ENCODE peak calls at places on chromosomes 11 and 22, in four cellular contexts. A, K, Y and S are unnamed samples.

GRCh38 chr11:104343578-104343977 is 179.6 kb upstream of the PDGFD start:
- DNase-seq in Y (no peak), K (no peak), A (no peak), S (no peak)

GRCh38 chr22:27331526-27332281 is 469.9 kb downstream of the MN1 start:
- DNase-seq in A (peak), K (no peak), Y (no peak), S (peak)

GRCh38 chr11:113532697-113533424 is 57.7 kb upstream of the DRD2 start:
- DNase-seq in A (peak), Y (no peak), K (peak), S (peak)

GRCh38 chr22:41094036-41094435 is 1.6 kb downstream of the EP300 start:
- DNase-seq in A (peak), K (no peak), Y (no peak), S (no peak)

GRCh38 chr11:61695917-61696316 is 15.7 kb downstream of the DAGLA start:
- DNase-seq in Y (peak), K (peak), A (peak), S (no peak)

GRCh38 chr11:14314127-14314526 is 44.9 kb downstream of the RRAS2 start:
- DNase-seq in K (no peak), A (no peak), Y (no peak), S (no peak)

GRCh38 chr11:33672273-33672672 is 28.4 kb downstream of the C11orf91 start:
- DNase-seq in A (no peak), K (no peak), Y (no peak), S (no peak)

GRCh38 chr11:73358071-73358470 is 18.1 kb upstream of the RELT start:
- DNase-seq in A (no peak), K (no peak), Y (no peak), S (no peak)

GRCh38 chr11:71562120-71562519 is 3.2 kb upstream of the KRTAP5-10 start:
- DNase-seq in K (no peak), Y (no peak), A (no peak), S (no peak)

GRCh38 chr22:43014062-43014875 is 680 bp downstream of the PACSIN2 start:
- DNase-seq in A (peak), Y (no peak), K (peak), S (peak)

GRCh38 chr11:109993786-109994185 is 99.4 kb upstream of the ZC3H12C start:
- DNase-seq in A (no peak), Y (no peak), K (no peak), S (no peak)

GRCh38 chr11:3834349-3835099 is 6.2 kb downstream of the RHOG start:
- DNase-seq in Y (no peak), A (no peak), K (peak), S (peak)

GRCh38 chr11:60454212-60454611 is 1.4 kb upstream of the MS4A1 start:
- DNase-seq in A (no peak), Y (peak), K (no peak), S (no peak)

GRCh38 chr22:19121631-19122142 is 525 bp downstream of the DGCR2 start:
- DNase-seq in A (peak), K (peak), Y (no peak), S (peak)

GRCh38 chr11:114438303-114438702 is 964 bp upstream of the REXO2 start:
- DNase-seq in A (no peak), Y (no peak), K (no peak), S (no peak)

GRCh38 chr11:75103380-75104026 is 6.8 kb upstream of the OR2AT4 start:
- DNase-seq in A (no peak), Y (peak), K (peak), S (no peak)

GRCh38 chr11:110908401-110909106 is 196.3 kb upstream of the ARHGAP20 start:
- DNase-seq in K (no peak), A (no peak), Y (no peak), S (no peak)

GRCh38 chr11:125995313-125995712 is 49.5 kb downstream of the VSIG10L2 start:
- DNase-seq in Y (no peak), K (no peak), A (no peak), S (no peak)

GRCh38 chr22:19043111-19044085 is 78.8 kb downstream of the DGCR2 start:
- DNase-seq in Y (no peak), K (no peak), A (no peak), S (no peak)

GRCh38 chr22:45207981-45208664 is 32.6 kb downstream of the KIAA0930 start:
- DNase-seq in A (no peak), Y (no peak), K (no peak), S (no peak)

GRCh38 chr11:31141804-31142203 is 227.7 kb downstream of the DCDC1 start:
- DNase-seq in K (no peak), Y (no peak), A (no peak), S (no peak)

GRCh38 chr22:40040927-40041326 is 46.2 kb downstream of the FAM83F start:
- DNase-seq in A (no peak), Y (no peak), K (peak), S (no peak)

GRCh38 chr22:41092847-41093371 is 517 bp downstream of the EP300 start:
- DNase-seq in K (no peak), A (peak), Y (no peak), S (no peak)

GRCh38 chr11:76362716-76363115 is 18.2 kb downstream of the THAP12 start:
- DNase-seq in K (no peak), Y (no peak), A (no peak), S (no peak)

GRCh38 chr22:19971276-19972124 is 29.9 kb upstream of the TXNRD2 start:
- DNase-seq in Y (no peak), A (no peak), K (no peak), S (no peak)

GRCh38 chr11:67640021-67640757 is 626 bp upstream of the TBX10 start:
- DNase-seq in K (peak), Y (no peak), A (peak), S (peak)

GRCh38 chr11:44797886-44798683 is 71.3 kb downstream of the TSPAN18 start:
- DNase-seq in A (no peak), K (no peak), Y (no peak), S (no peak)

GRCh38 chr11:62392944-62393628 is 25.7 kb upstream of the SCGB1A1 start:
- DNase-seq in K (peak), A (no peak), Y (no peak), S (no peak)

GRCh38 chr22:45529966-45530575 is 27.4 kb downstream of the FBLN1 start:
- DNase-seq in Y (no peak), A (peak), K (no peak), S (no peak)

GRCh38 chr11:72358461-72359405 is 75.6 kb downstream of the CLPB start:
- DNase-seq in A (peak), K (no peak), Y (no peak), S (no peak)

GRCh38 chr11:113729456-113729855 is 23.3 kb upstream of the TMPRSS5 start:
- DNase-seq in K (no peak), Y (no peak), A (no peak), S (no peak)

GRCh38 chr11:75532200-75532972 is 6.6 kb upstream of the GDPD5 start:
- DNase-seq in K (peak), A (peak), Y (peak), S (peak)

GRCh38 chr11:12453243-12453642 is 75.9 kb downstream of the PARVA start:
- DNase-seq in A (no peak), Y (no peak), K (no peak), S (no peak)

GRCh38 chr11:118275184-118275583 is 11.1 kb upstream of the MPZL2 start:
- DNase-seq in Y (no peak), K (no peak), A (no peak), S (no peak)

GRCh38 chr11:118277312-118277711 is 13.2 kb upstream of the MPZL2 start:
- DNase-seq in A (no peak), K (no peak), Y (no peak), S (no peak)

GRCh38 chr11:118272001-118272400 is 7.9 kb upstream of the MPZL2 start:
- DNase-seq in Y (no peak), A (no peak), K (no peak), S (no peak)

GRCh38 chr11:118276422-118276821 is 12.3 kb upstream of the MPZL2 start:
- DNase-seq in K (peak), A (no peak), Y (no peak), S (no peak)

GRCh38 chr11:118274184-118274583 is 10.1 kb upstream of the MPZL2 start:
- DNase-seq in A (no peak), Y (no peak), K (no peak), S (no peak)
- TF ChIP-seq USF1 in A (no peak), Y (no peak), K (no peak), S (no peak)

DNA sequence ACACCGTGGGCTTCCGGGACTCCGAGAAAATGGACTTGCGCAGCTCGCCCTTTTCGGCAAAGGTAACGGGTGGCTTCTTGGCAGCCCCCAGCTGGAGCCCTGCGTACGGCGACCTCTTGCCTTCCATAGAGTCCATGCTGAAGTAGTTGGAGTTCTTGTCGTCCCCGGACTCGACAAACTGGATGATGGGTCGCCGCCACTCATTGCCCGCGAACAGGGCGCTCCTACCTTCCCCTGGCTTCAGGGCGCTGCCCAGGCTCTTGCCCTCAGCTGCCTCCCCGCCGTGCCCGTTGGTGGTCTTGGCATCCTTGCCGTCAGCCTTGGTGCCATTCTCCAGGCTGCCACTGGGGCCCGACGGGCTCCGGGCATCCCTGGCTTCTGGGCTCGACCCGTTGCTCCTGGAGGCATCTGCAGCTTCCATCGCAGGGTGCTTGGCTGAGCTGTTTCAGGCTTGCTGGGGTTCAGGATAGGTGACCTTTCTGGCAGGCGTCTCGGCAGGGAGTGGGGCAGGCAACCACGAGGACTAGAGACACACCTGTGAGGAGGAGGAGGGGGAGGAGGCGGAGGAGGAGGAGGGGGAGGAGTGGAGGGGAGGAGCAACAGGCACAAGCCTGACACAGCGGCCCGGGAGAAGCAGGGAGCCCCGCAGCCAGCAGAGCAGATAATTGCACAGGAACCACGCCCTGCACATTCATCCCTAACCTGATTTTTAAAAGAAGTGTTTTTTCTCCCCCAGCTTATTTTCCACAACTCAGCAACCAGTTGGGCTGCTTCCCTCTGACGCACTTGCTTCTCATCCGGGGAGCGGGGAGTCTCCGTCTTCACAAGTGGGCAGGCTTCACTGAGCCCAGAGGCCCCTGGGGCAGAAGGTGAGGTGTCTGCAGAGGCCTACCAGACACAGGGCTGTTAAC is at the start of gene TRIM29:
- DNase-seq in Y (no peak), K (peak), A (peak), S (no peak)
- TF ChIP-seq CTCF in Y (no peak), K (no peak), A (no peak), S (no peak)

GRCh38 chr11:69840371-69841169 is 21.4 kb upstream of the FGF3 start:
- DNase-seq in K (no peak), A (no peak), Y (no peak), S (no peak)
- TF ChIP-seq USF1 in K (no peak), A (no peak), Y (no peak), S (no peak)

GRCh38 chr11:128327274-128327673 is 260.1 kb downstream of the ETS1 start:
- DNase-seq in K (no peak), A (no peak), Y (no peak), S (no peak)

GRCh38 chr11:128324531-128325141 is 262.7 kb downstream of the ETS1 start:
- DNase-seq in K (no peak), A (no peak), Y (no peak), S (no peak)

GRCh38 chr11:128324051-128324481 is 263.3 kb downstream of the ETS1 start:
- DNase-seq in Y (no peak), A (no peak), K (no peak), S (no peak)

GRCh38 chr11:128326791-128327190 is 260.6 kb downstream of the ETS1 start:
- DNase-seq in K (no peak), Y (no peak), A (no peak), S (no peak)

GRCh38 chr11:128323381-128323780 is 264.0 kb downstream of the ETS1 start:
- DNase-seq in Y (no peak), A (no peak), K (no peak), S (no peak)
- TF ChIP-seq CTCF in Y (peak), A (peak), K (no peak), S (no peak)

GRCh38 chr22:32515074-32515473 is 40.5 kb downstream of the FBXO7 start:
- DNase-seq in A (no peak), Y (no peak), K (no peak), S (no peak)
- TF ChIP-seq USF1 in A (no peak), Y (no peak), K (no peak), S (no peak)

DNA sequence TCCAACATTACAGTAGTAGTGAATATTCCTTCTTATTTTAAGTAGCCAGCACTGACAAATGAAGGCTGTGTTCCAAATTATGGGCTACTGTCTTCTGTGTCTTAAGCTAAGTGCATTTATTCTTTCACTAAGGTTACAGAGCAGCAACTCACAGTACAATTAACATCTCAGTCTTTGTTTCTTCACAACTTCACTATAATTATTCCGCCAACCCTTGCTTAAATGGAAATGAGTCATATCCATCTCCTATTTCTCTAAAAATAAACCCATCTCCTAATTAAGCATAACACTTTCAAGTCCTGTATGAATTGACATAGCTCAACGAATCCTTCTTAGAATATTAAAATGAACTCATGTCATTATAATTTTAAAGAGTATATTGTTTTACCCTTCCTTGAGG is 6.7 kb downstream of the ETS1 start:
- DNase-seq in Y (no peak), A (no peak), K (no peak), S (no peak)
- TF ChIP-seq CTCF in Y (no peak), A (no peak), K (no peak), S (no peak)

GRCh38 chr11:6531267-6531752 is 34.2 kb downstream of the DNHD1 start:
- DNase-seq in A (peak), Y (peak), K (peak), S (no peak)
- TF ChIP-seq USF1 in A (no peak), Y (no peak), K (no peak), S (no peak)

GRCh38 chr11:2158291-2158737 is 2.7 kb downstream of the INS start:
- DNase-seq in Y (no peak), A (no peak), K (no peak), S (no peak)

GRCh38 chr11:2159536-2160413 is 1.2 kb downstream of the INS start:
- DNase-seq in A (no peak), Y (no peak), K (no peak), S (no peak)

GRCh38 chr11:2157294-2158040 is 3.5 kb downstream of the INS start:
- DNase-seq in K (no peak), A (no peak), Y (no peak), S (no peak)

GRCh38 chr11:2160736-2161259 is at the start of gene INS:
- DNase-seq in Y (no peak), A (no peak), K (no peak), S (no peak)

GRCh38 chr11:2158966-2159365 is 2.0 kb downstream of the INS start:
- DNase-seq in A (no peak), K (no peak), Y (no peak), S (no peak)
- TF ChIP-seq CTCF in A (no peak), K (no peak), Y (no peak), S (no peak)